ENCODE peak calls at places on chromosome X, in ten cellular contexts. K, U, Q, G, S, X, Z, H, M and V are unnamed samples.

GRCh38 chrX:101460669-101461068 is 24.6 kb upstream of the ARMCX4 start:
- DNase-seq in K (no peak), U (no peak), Q (no peak), G (no peak), S (no peak), X (no peak), Z (no peak), H (no peak), M (no peak), V (no peak)

GRCh38 chrX:53357799-53358530 is 64.5 kb downstream of the SMC1A start:
- DNase-seq in K (no peak), U (no peak), Q (no peak), G (no peak), S (no peak), X (no peak), Z (no peak), H (no peak), M (peak), V (no peak)

GRCh38 chrX:110244951-110245480 is 72.9 kb downstream of the AMMECR1 start:
- DNase-seq in K (no peak), U (no peak), Q (no peak), G (no peak), S (no peak), X (no peak), Z (no peak), H (no peak), M (no peak), V (no peak)

GRCh38 chrX:139823806-139824205 is 109.0 kb downstream of the ATP11C start:
- DNase-seq in K (no peak), U (no peak), Q (no peak), G (no peak), S (no peak), X (no peak), Z (no peak), H (no peak), M (peak), V (no peak)

GRCh38 chrX:16444353-16444752 is 205.6 kb upstream of the S100G start:
- DNase-seq in K (no peak), U (no peak), Q (no peak), G (no peak), S (peak), X (no peak), Z (no peak), H (no peak), M (peak), V (no peak)

GRCh38 chrX:153388722-153389459 is 12.3 kb downstream of the PNMA6E start:
- DNase-seq in K (no peak), U (no peak), Q (no peak), G (no peak), S (no peak), X (no peak), Z (no peak), H (no peak), M (no peak), V (no peak)

GRCh38 chrX:101656817-101657216 is 2.8 kb downstream of the ARMCX2 start:
- DNase-seq in K (no peak), U (no peak), Q (no peak), G (no peak), S (no peak), X (no peak), Z (no peak), H (no peak), M (no peak), V (no peak)

GRCh38 chrX:1576201-1577101 is 15.0 kb upstream of the AKAP17A start:
- DNase-seq in K (no peak), U (no peak), Q (no peak), G (no peak), S (no peak), X (no peak), Z (no peak), H (no peak), M (no peak), V (no peak)

GRCh38 chrX:97705936-97706335 is 822.2 kb downstream of the RPA4 start:
- DNase-seq in K (no peak), U (no peak), Q (no peak), G (no peak), S (no peak), X (no peak), Z (no peak), H (no peak), M (no peak), V (no peak)

GRCh38 chrX:45851434-45851991 is 650.8 kb upstream of the DIPK2B start:
- DNase-seq in K (peak), U (no peak), Q (peak), G (no peak), S (no peak), X (peak), Z (peak), H (no peak), M (no peak), V (peak)

GRCh38 chrX:56745019-56745418 is 16.0 kb downstream of the NBDY start:
- DNase-seq in K (no peak), U (no peak), Q (no peak), G (no peak), S (no peak), X (no peak), Z (no peak), H (no peak), M (peak), V (no peak)